ENCODE peak calls at places on chromosomes 5 and 9, in ten cellular contexts. One of them, this sample, is unnamed.

GRCh38 chr5:40679071-40679997 is at the start of gene PTGER4:
- DNase-seq in lower lobe of right lung: peak
- DNase-seq in mesothelial cell of epicardium: peak
- DNase-seq in AG09309: no peak
- DNase-seq in AG04449: no peak
- DNase-seq in CD8-positive, alpha-beta T cell: peak
- DNase-seq in mammary epithelial cell: peak
- DNase-seq in upper lobe of right lung: peak
- DNase-seq in NB4: peak
- DNase-seq in psoas muscle: peak
- DNase-seq in this sample: peak

GRCh38 chr5:71695069-71695468 is 24.0 kb upstream of the CARTPT start:
- DNase-seq in lower lobe of right lung: no peak
- DNase-seq in mesothelial cell of epicardium: no peak
- DNase-seq in AG09309: no peak
- DNase-seq in AG04449: no peak
- DNase-seq in CD8-positive, alpha-beta T cell: no peak
- DNase-seq in mammary epithelial cell: no peak
- DNase-seq in upper lobe of right lung: no peak
- DNase-seq in NB4: no peak
- DNase-seq in psoas muscle: no peak
- DNase-seq in this sample: no peak

GRCh38 chr9:77460938-77461337 is 187.2 kb downstream of the GNA14 start:
- DNase-seq in lower lobe of right lung: no peak
- DNase-seq in mesothelial cell of epicardium: no peak
- DNase-seq in AG09309: no peak
- DNase-seq in AG04449: no peak
- DNase-seq in CD8-positive, alpha-beta T cell: no peak
- DNase-seq in mammary epithelial cell: no peak
- DNase-seq in upper lobe of right lung: no peak
- DNase-seq in NB4: no peak
- DNase-seq in psoas muscle: no peak
- DNase-seq in this sample: no peak

GRCh38 chr9:90868555-90868954 is 66.9 kb downstream of the SYK start:
- DNase-seq in lower lobe of right lung: no peak
- DNase-seq in mesothelial cell of epicardium: no peak
- DNase-seq in AG09309: no peak
- DNase-seq in AG04449: no peak
- DNase-seq in CD8-positive, alpha-beta T cell: no peak
- DNase-seq in mammary epithelial cell: no peak
- DNase-seq in upper lobe of right lung: no peak
- DNase-seq in NB4: no peak
- DNase-seq in psoas muscle: no peak
- DNase-seq in this sample: no peak

GRCh38 chr9:36748322-36748899 is 175.7 kb downstream of the MELK start:
- DNase-seq in lower lobe of right lung: no peak
- DNase-seq in mesothelial cell of epicardium: peak
- DNase-seq in AG09309: no peak
- DNase-seq in AG04449: no peak
- DNase-seq in CD8-positive, alpha-beta T cell: no peak
- DNase-seq in mammary epithelial cell: peak
- DNase-seq in upper lobe of right lung: no peak
- DNase-seq in NB4: peak
- DNase-seq in psoas muscle: peak
- DNase-seq in this sample: peak

GRCh38 chr9:95284152-95284551 is 33.4 kb downstream of the FANCC start:
- DNase-seq in lower lobe of right lung: no peak
- DNase-seq in mesothelial cell of epicardium: no peak
- DNase-seq in AG09309: peak
- DNase-seq in AG04449: no peak
- DNase-seq in CD8-positive, alpha-beta T cell: no peak
- DNase-seq in mammary epithelial cell: no peak
- DNase-seq in upper lobe of right lung: no peak
- DNase-seq in NB4: no peak
- DNase-seq in psoas muscle: no peak
- DNase-seq in this sample: no peak

GRCh38 chr5:53362521-53362941 is 117.9 kb upstream of the FST start:
- DNase-seq in lower lobe of right lung: no peak
- DNase-seq in mesothelial cell of epicardium: no peak
- DNase-seq in AG09309: peak
- DNase-seq in AG04449: peak
- DNase-seq in CD8-positive, alpha-beta T cell: no peak
- DNase-seq in mammary epithelial cell: peak
- DNase-seq in upper lobe of right lung: no peak
- DNase-seq in NB4: no peak
- DNase-seq in psoas muscle: no peak
- DNase-seq in this sample: no peak

GRCh38 chr5:125595095-125595494 is 828.1 kb upstream of the GRAMD2B start:
- DNase-seq in lower lobe of right lung: no peak
- DNase-seq in mesothelial cell of epicardium: no peak
- DNase-seq in AG09309: no peak
- DNase-seq in AG04449: no peak
- DNase-seq in CD8-positive, alpha-beta T cell: no peak
- DNase-seq in mammary epithelial cell: no peak
- DNase-seq in upper lobe of right lung: peak
- DNase-seq in NB4: no peak
- DNase-seq in psoas muscle: peak
- DNase-seq in this sample: no peak

GRCh38 chr5:179919487-179920060 is 11.9 kb upstream of the TBC1D9B start:
- DNase-seq in lower lobe of right lung: no peak
- DNase-seq in mesothelial cell of epicardium: no peak
- DNase-seq in AG09309: no peak
- DNase-seq in AG04449: no peak
- DNase-seq in CD8-positive, alpha-beta T cell: no peak
- DNase-seq in mammary epithelial cell: no peak
- DNase-seq in upper lobe of right lung: no peak
- DNase-seq in NB4: no peak
- DNase-seq in psoas muscle: no peak
- DNase-seq in this sample: no peak

GRCh38 chr5:170747851-170748250 is 35.7 kb upstream of the GABRP start:
- DNase-seq in lower lobe of right lung: no peak
- DNase-seq in mesothelial cell of epicardium: peak
- DNase-seq in AG09309: no peak
- DNase-seq in AG04449: no peak
- DNase-seq in CD8-positive, alpha-beta T cell: no peak
- DNase-seq in mammary epithelial cell: no peak
- DNase-seq in upper lobe of right lung: no peak
- DNase-seq in NB4: peak
- DNase-seq in psoas muscle: no peak
- DNase-seq in this sample: peak

GRCh38 chr5:54944364-54944763 is 41.0 kb downstream of the ESM1 start:
- DNase-seq in lower lobe of right lung: no peak
- DNase-seq in mesothelial cell of epicardium: no peak
- DNase-seq in AG09309: no peak
- DNase-seq in AG04449: peak
- DNase-seq in CD8-positive, alpha-beta T cell: peak
- DNase-seq in mammary epithelial cell: peak
- DNase-seq in upper lobe of right lung: no peak
- DNase-seq in NB4: peak
- DNase-seq in psoas muscle: no peak
- DNase-seq in this sample: peak

GRCh38 chr5:31000287-31000686 is 193.2 kb upstream of the CDH6 start:
- DNase-seq in lower lobe of right lung: no peak
- DNase-seq in mesothelial cell of epicardium: no peak
- DNase-seq in AG09309: no peak
- DNase-seq in AG04449: no peak
- DNase-seq in CD8-positive, alpha-beta T cell: no peak
- DNase-seq in mammary epithelial cell: no peak
- DNase-seq in upper lobe of right lung: no peak
- DNase-seq in NB4: no peak
- DNase-seq in psoas muscle: no peak
- DNase-seq in this sample: no peak

GRCh38 chr9:5799314-5799713 is 33.6 kb downstream of the ERMP1 start:
- DNase-seq in lower lobe of right lung: no peak
- DNase-seq in mesothelial cell of epicardium: no peak
- DNase-seq in AG09309: peak
- DNase-seq in AG04449: no peak
- DNase-seq in CD8-positive, alpha-beta T cell: no peak
- DNase-seq in mammary epithelial cell: peak
- DNase-seq in upper lobe of right lung: no peak
- DNase-seq in NB4: peak
- DNase-seq in psoas muscle: no peak
- DNase-seq in this sample: no peak

GRCh38 chr9:114339130-114339908 is 9.7 kb downstream of the ORM2 start:
- DNase-seq in lower lobe of right lung: peak
- DNase-seq in mesothelial cell of epicardium: no peak
- DNase-seq in AG09309: no peak
- DNase-seq in AG04449: no peak
- DNase-seq in CD8-positive, alpha-beta T cell: peak
- DNase-seq in mammary epithelial cell: peak
- DNase-seq in upper lobe of right lung: peak
- DNase-seq in NB4: peak
- DNase-seq in psoas muscle: peak
- DNase-seq in this sample: peak

GRCh38 chr5:6823996-6824395 is 110.8 kb downstream of the TENT4A start:
- DNase-seq in lower lobe of right lung: no peak
- DNase-seq in mesothelial cell of epicardium: no peak
- DNase-seq in AG09309: no peak
- DNase-seq in AG04449: no peak
- DNase-seq in CD8-positive, alpha-beta T cell: no peak
- DNase-seq in mammary epithelial cell: no peak
- DNase-seq in upper lobe of right lung: no peak
- DNase-seq in NB4: no peak
- DNase-seq in psoas muscle: no peak
- DNase-seq in this sample: no peak

DNA sequence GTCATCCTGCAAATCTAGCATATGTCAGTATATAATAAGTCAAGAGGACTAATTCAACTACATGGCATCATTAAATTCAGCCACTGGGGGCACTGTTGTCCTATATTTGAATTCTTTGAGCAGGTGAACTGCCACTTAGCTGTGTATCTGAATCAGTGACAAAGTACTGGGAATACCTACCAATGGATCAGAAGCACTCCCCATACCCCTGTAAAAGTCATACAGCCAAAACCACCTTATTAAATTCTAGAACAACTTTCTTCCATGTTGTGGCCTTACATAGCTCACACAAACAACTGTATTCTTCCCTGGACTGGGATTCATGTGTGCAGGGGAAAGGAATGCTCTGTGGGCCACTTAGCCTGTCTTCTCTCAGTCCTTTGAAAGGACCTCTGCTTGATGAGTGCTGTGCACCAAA is 57.4 kb upstream of the PLPP6 start:
- DNase-seq in lower lobe of right lung: no peak
- DNase-seq in mesothelial cell of epicardium: peak
- DNase-seq in AG09309: no peak
- DNase-seq in AG04449: no peak
- DNase-seq in CD8-positive, alpha-beta T cell: peak
- DNase-seq in mammary epithelial cell: peak
- DNase-seq in upper lobe of right lung: no peak
- DNase-seq in NB4: peak
- DNase-seq in psoas muscle: no peak
- DNase-seq in this sample: peak
- TF ChIP-seq CTCF in lower lobe of right lung: peak
- TF ChIP-seq CTCF in mesothelial cell of epicardium: peak
- TF ChIP-seq CTCF in AG09309: peak
- TF ChIP-seq CTCF in AG04449: peak
- TF ChIP-seq CTCF in CD8-positive, alpha-beta T cell: peak
- TF ChIP-seq CTCF in mammary epithelial cell: peak
- TF ChIP-seq CTCF in upper lobe of right lung: peak
- TF ChIP-seq CTCF in NB4: peak
- TF ChIP-seq CTCF in psoas muscle: peak
- TF ChIP-seq CTCF in this sample: peak

DNA sequence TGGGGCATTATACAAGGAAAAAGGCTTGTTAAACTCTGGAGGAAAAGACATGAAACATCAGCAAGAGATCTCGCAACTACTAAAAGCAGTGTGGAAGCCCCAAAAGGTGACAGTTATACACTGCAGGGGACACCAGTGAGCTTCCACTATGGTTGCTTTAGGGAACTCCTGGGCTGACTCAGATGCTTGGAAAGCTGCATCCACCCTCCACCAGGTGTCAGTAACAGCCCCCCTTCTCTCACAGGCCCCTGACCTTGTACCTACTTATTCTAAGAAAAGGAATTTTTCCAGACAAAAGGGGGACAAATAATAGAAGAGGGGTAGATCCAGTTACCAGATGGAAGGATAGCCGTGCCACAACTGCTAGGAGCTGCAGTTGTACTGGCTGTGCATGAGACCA is 154.4 kb upstream of the COX7C start:
- DNase-seq in lower lobe of right lung: no peak
- DNase-seq in mesothelial cell of epicardium: no peak
- DNase-seq in AG09309: no peak
- DNase-seq in AG04449: no peak
- DNase-seq in CD8-positive, alpha-beta T cell: no peak
- DNase-seq in mammary epithelial cell: no peak
- DNase-seq in upper lobe of right lung: no peak
- DNase-seq in NB4: no peak
- DNase-seq in psoas muscle: no peak
- DNase-seq in this sample: no peak
- TF ChIP-seq CTCF in lower lobe of right lung: no peak
- TF ChIP-seq CTCF in mesothelial cell of epicardium: no peak
- TF ChIP-seq CTCF in AG09309: no peak
- TF ChIP-seq CTCF in AG04449: no peak
- TF ChIP-seq CTCF in CD8-positive, alpha-beta T cell: no peak
- TF ChIP-seq CTCF in mammary epithelial cell: no peak
- TF ChIP-seq CTCF in upper lobe of right lung: no peak
- TF ChIP-seq CTCF in NB4: no peak
- TF ChIP-seq CTCF in psoas muscle: no peak
- TF ChIP-seq CTCF in this sample: peak

GRCh38 chr5:36214434-36214833 is 27.3 kb downstream of the NADK2 start:
- DNase-seq in lower lobe of right lung: no peak
- DNase-seq in mesothelial cell of epicardium: no peak
- DNase-seq in AG09309: no peak
- DNase-seq in AG04449: no peak
- DNase-seq in CD8-positive, alpha-beta T cell: no peak
- DNase-seq in mammary epithelial cell: no peak
- DNase-seq in upper lobe of right lung: no peak
- DNase-seq in NB4: no peak
- DNase-seq in psoas muscle: no peak
- DNase-seq in this sample: no peak
- TF ChIP-seq CTCF in lower lobe of right lung: no peak
- TF ChIP-seq CTCF in mesothelial cell of epicardium: no peak
- TF ChIP-seq CTCF in AG09309: no peak
- TF ChIP-seq CTCF in AG04449: no peak
- TF ChIP-seq CTCF in CD8-positive, alpha-beta T cell: no peak
- TF ChIP-seq CTCF in mammary epithelial cell: no peak
- TF ChIP-seq CTCF in upper lobe of right lung: peak
- TF ChIP-seq CTCF in NB4: no peak
- TF ChIP-seq CTCF in psoas muscle: no peak
- TF ChIP-seq CTCF in this sample: no peak

DNA sequence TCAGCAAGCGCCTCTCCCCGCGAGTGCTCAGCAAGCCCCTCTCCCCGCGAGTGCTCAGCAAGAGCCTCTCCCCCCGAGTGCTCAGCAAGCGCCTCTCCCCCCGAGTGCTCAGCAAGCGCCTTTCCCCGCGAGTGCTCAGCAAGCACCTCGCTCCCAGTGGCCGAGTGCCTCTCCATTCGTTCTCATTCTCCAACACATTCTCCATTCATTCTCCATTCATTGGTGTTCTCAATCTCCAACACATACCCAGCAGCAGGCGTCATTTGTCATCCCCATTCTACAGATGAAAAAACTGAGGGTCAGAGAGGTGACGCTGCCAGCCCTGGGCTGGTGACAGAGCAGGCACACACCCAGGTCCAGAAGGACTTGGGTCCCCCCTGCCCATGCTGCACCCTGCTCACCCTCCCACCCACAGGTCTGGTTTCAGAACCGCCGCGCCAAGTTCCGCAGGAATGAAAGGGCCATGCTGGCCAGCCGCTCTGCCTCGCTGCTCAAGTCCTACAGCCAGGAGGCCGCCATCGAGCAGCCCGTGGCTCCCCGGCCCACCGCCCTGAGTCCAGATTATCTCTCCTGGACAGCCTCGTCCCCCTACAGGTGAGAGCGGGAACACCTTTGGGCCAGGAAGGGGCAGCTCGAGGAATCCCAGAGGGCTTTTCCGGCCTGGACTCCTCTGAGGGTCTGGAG is 32.5 kb downstream of the PTGES start:
- DNase-seq in lower lobe of right lung: no peak
- DNase-seq in mesothelial cell of epicardium: no peak
- DNase-seq in AG09309: no peak
- DNase-seq in AG04449: no peak
- DNase-seq in CD8-positive, alpha-beta T cell: no peak
- DNase-seq in mammary epithelial cell: no peak
- DNase-seq in upper lobe of right lung: no peak
- DNase-seq in NB4: no peak
- DNase-seq in psoas muscle: no peak
- DNase-seq in this sample: no peak
- TF ChIP-seq CTCF in lower lobe of right lung: no peak
- TF ChIP-seq CTCF in mesothelial cell of epicardium: peak
- TF ChIP-seq CTCF in AG09309: peak
- TF ChIP-seq CTCF in AG04449: peak
- TF ChIP-seq CTCF in CD8-positive, alpha-beta T cell: no peak
- TF ChIP-seq CTCF in mammary epithelial cell: peak
- TF ChIP-seq CTCF in upper lobe of right lung: no peak
- TF ChIP-seq CTCF in NB4: peak
- TF ChIP-seq CTCF in psoas muscle: no peak
- TF ChIP-seq CTCF in this sample: peak